ENCODE peak calls at places on chromosomes 5 and 9, in nine cellular contexts. One of them, this sample, is unnamed.

GRCh38 chr9:16328349-16328748 is 542.1 kb downstream of the BNC2 start:
- DNase-seq in brain microvascular endothelial cell: no peak
- DNase-seq in ovary: no peak
- DNase-seq in stimulated activated CD4-positive, alpha-beta T cell treated with anti-CD3 and anti-CD28 coated beads, Interleukin-4, amount 100 ng/mL, for 48 hours: no peak
- DNase-seq in SW480: no peak
- DNase-seq in AG09309: no peak
- DNase-seq in T-helper 2 cell: no peak
- DNase-seq in left ventricle myocardium inferior: no peak
- DNase-seq in hippocampal formation: no peak
- DNase-seq in this sample: no peak

GRCh38 chr5:126501448-126501847 is 78.2 kb downstream of the GRAMD2B start:
- DNase-seq in ovary: no peak
- DNase-seq in brain microvascular endothelial cell: no peak
- DNase-seq in hippocampal formation: no peak
- DNase-seq in T-helper 2 cell: no peak
- DNase-seq in left ventricle myocardium inferior: no peak
- DNase-seq in stimulated activated CD4-positive, alpha-beta T cell treated with anti-CD3 and anti-CD28 coated beads, Interleukin-4, amount 100 ng/mL, for 48 hours: no peak
- DNase-seq in SW480: no peak
- DNase-seq in AG09309: no peak
- DNase-seq in this sample: no peak

GRCh38 chr9:73081979-73082657 is 69.5 kb upstream of the ANXA1 start:
- DNase-seq in hippocampal formation: peak
- DNase-seq in stimulated activated CD4-positive, alpha-beta T cell treated with anti-CD3 and anti-CD28 coated beads, Interleukin-4, amount 100 ng/mL, for 48 hours: no peak
- DNase-seq in AG09309: peak
- DNase-seq in left ventricle myocardium inferior: no peak
- DNase-seq in T-helper 2 cell: no peak
- DNase-seq in SW480: peak
- DNase-seq in ovary: no peak
- DNase-seq in brain microvascular endothelial cell: peak
- DNase-seq in this sample: no peak

GRCh38 chr5:109907751-109908150 is 218.0 kb downstream of the MAN2A1 start:
- DNase-seq in AG09309: peak
- DNase-seq in brain microvascular endothelial cell: peak
- DNase-seq in hippocampal formation: peak
- DNase-seq in SW480: no peak
- DNase-seq in ovary: no peak
- DNase-seq in left ventricle myocardium inferior: no peak
- DNase-seq in stimulated activated CD4-positive, alpha-beta T cell treated with anti-CD3 and anti-CD28 coated beads, Interleukin-4, amount 100 ng/mL, for 48 hours: no peak
- DNase-seq in T-helper 2 cell: no peak
- DNase-seq in this sample: no peak

GRCh38 chr9:33081128-33081851 is 4.8 kb upstream of the SMU1 start:
- DNase-seq in hippocampal formation: peak
- DNase-seq in SW480: peak
- DNase-seq in stimulated activated CD4-positive, alpha-beta T cell treated with anti-CD3 and anti-CD28 coated beads, Interleukin-4, amount 100 ng/mL, for 48 hours: peak
- DNase-seq in ovary: peak
- DNase-seq in T-helper 2 cell: peak
- DNase-seq in brain microvascular endothelial cell: peak
- DNase-seq in left ventricle myocardium inferior: peak
- DNase-seq in AG09309: peak
- DNase-seq in this sample: no peak

GRCh38 chr5:134411546-134412266 is at the start of gene CDKN2AIPNL:
- DNase-seq in brain microvascular endothelial cell: peak
- DNase-seq in SW480: peak
- DNase-seq in hippocampal formation: peak
- DNase-seq in T-helper 2 cell: peak
- DNase-seq in AG09309: peak
- DNase-seq in ovary: peak
- DNase-seq in stimulated activated CD4-positive, alpha-beta T cell treated with anti-CD3 and anti-CD28 coated beads, Interleukin-4, amount 100 ng/mL, for 48 hours: peak
- DNase-seq in left ventricle myocardium inferior: peak
- DNase-seq in this sample: peak

GRCh38 chr9:71931166-71931565 is 19.7 kb downstream of the C9orf85 start:
- DNase-seq in ovary: no peak
- DNase-seq in hippocampal formation: no peak
- DNase-seq in SW480: no peak
- DNase-seq in left ventricle myocardium inferior: no peak
- DNase-seq in brain microvascular endothelial cell: no peak
- DNase-seq in T-helper 2 cell: no peak
- DNase-seq in AG09309: no peak
- DNase-seq in stimulated activated CD4-positive, alpha-beta T cell treated with anti-CD3 and anti-CD28 coated beads, Interleukin-4, amount 100 ng/mL, for 48 hours: no peak
- DNase-seq in this sample: no peak

GRCh38 chr9:124079176-124079925 is 67.8 kb downstream of the LHX2 start:
- DNase-seq in SW480: peak
- DNase-seq in stimulated activated CD4-positive, alpha-beta T cell treated with anti-CD3 and anti-CD28 coated beads, Interleukin-4, amount 100 ng/mL, for 48 hours: no peak
- DNase-seq in left ventricle myocardium inferior: no peak
- DNase-seq in AG09309: no peak
- DNase-seq in hippocampal formation: peak
- DNase-seq in T-helper 2 cell: no peak
- DNase-seq in brain microvascular endothelial cell: peak
- DNase-seq in ovary: no peak
- DNase-seq in this sample: no peak

GRCh38 chr9:94900222-94901018 is 173.9 kb downstream of the AOPEP start:
- DNase-seq in stimulated activated CD4-positive, alpha-beta T cell treated with anti-CD3 and anti-CD28 coated beads, Interleukin-4, amount 100 ng/mL, for 48 hours: no peak
- DNase-seq in hippocampal formation: no peak
- DNase-seq in ovary: no peak
- DNase-seq in AG09309: peak
- DNase-seq in brain microvascular endothelial cell: peak
- DNase-seq in SW480: no peak
- DNase-seq in T-helper 2 cell: no peak
- DNase-seq in left ventricle myocardium inferior: no peak
- DNase-seq in this sample: no peak

GRCh38 chr9:95167998-95168397 is 149.5 kb downstream of the FANCC start:
- DNase-seq in T-helper 2 cell: peak
- DNase-seq in hippocampal formation: no peak
- DNase-seq in brain microvascular endothelial cell: peak
- DNase-seq in stimulated activated CD4-positive, alpha-beta T cell treated with anti-CD3 and anti-CD28 coated beads, Interleukin-4, amount 100 ng/mL, for 48 hours: peak
- DNase-seq in SW480: peak
- DNase-seq in ovary: no peak
- DNase-seq in AG09309: peak
- DNase-seq in left ventricle myocardium inferior: no peak
- DNase-seq in this sample: no peak

GRCh38 chr9:110538621-110539020 is 40.9 kb downstream of the SVEP1 start:
- DNase-seq in hippocampal formation: no peak
- DNase-seq in brain microvascular endothelial cell: no peak
- DNase-seq in T-helper 2 cell: no peak
- DNase-seq in AG09309: no peak
- DNase-seq in ovary: no peak
- DNase-seq in left ventricle myocardium inferior: no peak
- DNase-seq in stimulated activated CD4-positive, alpha-beta T cell treated with anti-CD3 and anti-CD28 coated beads, Interleukin-4, amount 100 ng/mL, for 48 hours: no peak
- DNase-seq in SW480: no peak
- DNase-seq in this sample: no peak

GRCh38 chr5:170221319-170221718 is 11.5 kb upstream of the C5orf58 start:
- DNase-seq in left ventricle myocardium inferior: no peak
- DNase-seq in stimulated activated CD4-positive, alpha-beta T cell treated with anti-CD3 and anti-CD28 coated beads, Interleukin-4, amount 100 ng/mL, for 48 hours: no peak
- DNase-seq in SW480: no peak
- DNase-seq in AG09309: no peak
- DNase-seq in T-helper 2 cell: no peak
- DNase-seq in ovary: no peak
- DNase-seq in hippocampal formation: peak
- DNase-seq in brain microvascular endothelial cell: no peak
- DNase-seq in this sample: no peak

GRCh38 chr9:137000177-137000930 is 4.0 kb upstream of the CLIC3 start:
- DNase-seq in hippocampal formation: no peak
- DNase-seq in SW480: no peak
- DNase-seq in left ventricle myocardium inferior: no peak
- DNase-seq in ovary: no peak
- DNase-seq in brain microvascular endothelial cell: peak
- DNase-seq in T-helper 2 cell: no peak
- DNase-seq in AG09309: peak
- DNase-seq in stimulated activated CD4-positive, alpha-beta T cell treated with anti-CD3 and anti-CD28 coated beads, Interleukin-4, amount 100 ng/mL, for 48 hours: no peak
- DNase-seq in this sample: no peak

GRCh38 chr5:15690611-15691010 is 190.6 kb downstream of the FBXL7 start:
- DNase-seq in hippocampal formation: no peak
- DNase-seq in stimulated activated CD4-positive, alpha-beta T cell treated with anti-CD3 and anti-CD28 coated beads, Interleukin-4, amount 100 ng/mL, for 48 hours: no peak
- DNase-seq in ovary: no peak
- DNase-seq in SW480: no peak
- DNase-seq in brain microvascular endothelial cell: peak
- DNase-seq in AG09309: no peak
- DNase-seq in T-helper 2 cell: no peak
- DNase-seq in left ventricle myocardium inferior: no peak
- DNase-seq in this sample: no peak

GRCh38 chr9:137295313-137296213 is 6.5 kb downstream of the NRARP start:
- DNase-seq in ovary: peak
- DNase-seq in hippocampal formation: no peak
- DNase-seq in AG09309: no peak
- DNase-seq in left ventricle myocardium inferior: no peak
- DNase-seq in brain microvascular endothelial cell: no peak
- DNase-seq in stimulated activated CD4-positive, alpha-beta T cell treated with anti-CD3 and anti-CD28 coated beads, Interleukin-4, amount 100 ng/mL, for 48 hours: no peak
- DNase-seq in T-helper 2 cell: peak
- DNase-seq in SW480: no peak
- DNase-seq in this sample: peak

GRCh38 chr9:13282998-13283397 is 3.5 kb upstream of the MPDZ start:
- DNase-seq in stimulated activated CD4-positive, alpha-beta T cell treated with anti-CD3 and anti-CD28 coated beads, Interleukin-4, amount 100 ng/mL, for 48 hours: no peak
- DNase-seq in T-helper 2 cell: no peak
- DNase-seq in ovary: no peak
- DNase-seq in SW480: no peak
- DNase-seq in brain microvascular endothelial cell: peak
- DNase-seq in hippocampal formation: no peak
- DNase-seq in AG09309: no peak
- DNase-seq in left ventricle myocardium inferior: no peak
- DNase-seq in this sample: no peak

GRCh38 chr5:18238321-18238720 is 604.1 kb downstream of the TAF11L14 start:
- DNase-seq in brain microvascular endothelial cell: no peak
- DNase-seq in T-helper 2 cell: no peak
- DNase-seq in stimulated activated CD4-positive, alpha-beta T cell treated with anti-CD3 and anti-CD28 coated beads, Interleukin-4, amount 100 ng/mL, for 48 hours: no peak
- DNase-seq in ovary: no peak
- DNase-seq in SW480: no peak
- DNase-seq in left ventricle myocardium inferior: no peak
- DNase-seq in AG09309: no peak
- DNase-seq in hippocampal formation: no peak
- DNase-seq in this sample: no peak

GRCh38 chr5:69030663-69031062 is 63.2 kb upstream of the SLC30A5 start:
- DNase-seq in hippocampal formation: peak
- DNase-seq in SW480: peak
- DNase-seq in AG09309: no peak
- DNase-seq in brain microvascular endothelial cell: no peak
- DNase-seq in T-helper 2 cell: no peak
- DNase-seq in left ventricle myocardium inferior: no peak
- DNase-seq in stimulated activated CD4-positive, alpha-beta T cell treated with anti-CD3 and anti-CD28 coated beads, Interleukin-4, amount 100 ng/mL, for 48 hours: no peak
- DNase-seq in ovary: no peak
- DNase-seq in this sample: no peak

GRCh38 chr9:19989213-19989612 is 200.4 kb upstream of the SLC24A2 start:
- DNase-seq in T-helper 2 cell: no peak
- DNase-seq in left ventricle myocardium inferior: no peak
- DNase-seq in ovary: no peak
- DNase-seq in stimulated activated CD4-positive, alpha-beta T cell treated with anti-CD3 and anti-CD28 coated beads, Interleukin-4, amount 100 ng/mL, for 48 hours: no peak
- DNase-seq in brain microvascular endothelial cell: no peak
- DNase-seq in SW480: no peak
- DNase-seq in AG09309: no peak
- DNase-seq in hippocampal formation: no peak
- DNase-seq in this sample: no peak

GRCh38 chr5:55313870-55314617 is 6.3 kb downstream of the MTREX start:
- DNase-seq in brain microvascular endothelial cell: no peak
- DNase-seq in stimulated activated CD4-positive, alpha-beta T cell treated with anti-CD3 and anti-CD28 coated beads, Interleukin-4, amount 100 ng/mL, for 48 hours: no peak
- DNase-seq in hippocampal formation: no peak
- DNase-seq in ovary: no peak
- DNase-seq in T-helper 2 cell: no peak
- DNase-seq in SW480: no peak
- DNase-seq in AG09309: no peak
- DNase-seq in left ventricle myocardium inferior: no peak
- DNase-seq in this sample: no peak

GRCh38 chr9:113563856-113564514 is 100.5 kb downstream of the RGS3 start:
- DNase-seq in stimulated activated CD4-positive, alpha-beta T cell treated with anti-CD3 and anti-CD28 coated beads, Interleukin-4, amount 100 ng/mL, for 48 hours: no peak
- DNase-seq in hippocampal formation: no peak
- DNase-seq in T-helper 2 cell: no peak
- DNase-seq in SW480: no peak
- DNase-seq in ovary: peak
- DNase-seq in AG09309: no peak
- DNase-seq in left ventricle myocardium inferior: no peak
- DNase-seq in brain microvascular endothelial cell: no peak
- DNase-seq in this sample: no peak

GRCh38 chr9:117414906-117415583 is at the start of gene ASTN2:
- DNase-seq in AG09309: no peak
- DNase-seq in SW480: peak
- DNase-seq in left ventricle myocardium inferior: no peak
- DNase-seq in T-helper 2 cell: no peak
- DNase-seq in hippocampal formation: peak
- DNase-seq in brain microvascular endothelial cell: no peak
- DNase-seq in ovary: no peak
- DNase-seq in stimulated activated CD4-positive, alpha-beta T cell treated with anti-CD3 and anti-CD28 coated beads, Interleukin-4, amount 100 ng/mL, for 48 hours: no peak
- DNase-seq in this sample: peak

GRCh38 chr5:132003170-132003744 is 8.2 kb downstream of the ACSL6 start:
- DNase-seq in AG09309: no peak
- DNase-seq in stimulated activated CD4-positive, alpha-beta T cell treated with anti-CD3 and anti-CD28 coated beads, Interleukin-4, amount 100 ng/mL, for 48 hours: no peak
- DNase-seq in ovary: no peak
- DNase-seq in SW480: no peak
- DNase-seq in brain microvascular endothelial cell: no peak
- DNase-seq in left ventricle myocardium inferior: peak
- DNase-seq in T-helper 2 cell: no peak
- DNase-seq in hippocampal formation: peak
- DNase-seq in this sample: peak

GRCh38 chr5:149593370-149593769 is 12.1 kb downstream of the ARHGEF37 start:
- DNase-seq in hippocampal formation: no peak
- DNase-seq in stimulated activated CD4-positive, alpha-beta T cell treated with anti-CD3 and anti-CD28 coated beads, Interleukin-4, amount 100 ng/mL, for 48 hours: no peak
- DNase-seq in brain microvascular endothelial cell: no peak
- DNase-seq in left ventricle myocardium inferior: no peak
- DNase-seq in SW480: no peak
- DNase-seq in T-helper 2 cell: no peak
- DNase-seq in ovary: no peak
- DNase-seq in AG09309: no peak
- DNase-seq in this sample: no peak

GRCh38 chr5:149938791-149939358 is 5.7 kb downstream of the PDE6A start:
- DNase-seq in AG09309: peak
- DNase-seq in SW480: no peak
- DNase-seq in T-helper 2 cell: no peak
- DNase-seq in stimulated activated CD4-positive, alpha-beta T cell treated with anti-CD3 and anti-CD28 coated beads, Interleukin-4, amount 100 ng/mL, for 48 hours: no peak
- DNase-seq in brain microvascular endothelial cell: peak
- DNase-seq in ovary: no peak
- DNase-seq in hippocampal formation: no peak
- DNase-seq in left ventricle myocardium inferior: no peak
- DNase-seq in this sample: no peak

GRCh38 chr5:119319401-119319800 is 36.4 kb upstream of the TNFAIP8 start:
- DNase-seq in T-helper 2 cell: no peak
- DNase-seq in left ventricle myocardium inferior: no peak
- DNase-seq in ovary: no peak
- DNase-seq in AG09309: no peak
- DNase-seq in brain microvascular endothelial cell: no peak
- DNase-seq in stimulated activated CD4-positive, alpha-beta T cell treated with anti-CD3 and anti-CD28 coated beads, Interleukin-4, amount 100 ng/mL, for 48 hours: no peak
- DNase-seq in SW480: no peak
- DNase-seq in hippocampal formation: no peak
- DNase-seq in this sample: no peak

GRCh38 chr5:102863058-102863457 is 108.0 kb downstream of the PAM start:
- DNase-seq in stimulated activated CD4-positive, alpha-beta T cell treated with anti-CD3 and anti-CD28 coated beads, Interleukin-4, amount 100 ng/mL, for 48 hours: no peak
- DNase-seq in hippocampal formation: no peak
- DNase-seq in left ventricle myocardium inferior: no peak
- DNase-seq in brain microvascular endothelial cell: no peak
- DNase-seq in SW480: no peak
- DNase-seq in AG09309: no peak
- DNase-seq in T-helper 2 cell: no peak
- DNase-seq in ovary: no peak
- DNase-seq in this sample: no peak

GRCh38 chr5:160539431-160539830 is 117.8 kb downstream of the PTTG1 start:
- DNase-seq in left ventricle myocardium inferior: no peak
- DNase-seq in brain microvascular endothelial cell: no peak
- DNase-seq in SW480: no peak
- DNase-seq in hippocampal formation: no peak
- DNase-seq in stimulated activated CD4-positive, alpha-beta T cell treated with anti-CD3 and anti-CD28 coated beads, Interleukin-4, amount 100 ng/mL, for 48 hours: peak
- DNase-seq in ovary: no peak
- DNase-seq in T-helper 2 cell: peak
- DNase-seq in AG09309: no peak
- DNase-seq in this sample: no peak

This sample was measured in left ventricle myocardium superior.